ENCODE peak calls at places on chromosome 11, in ten cellular contexts. U is CD8-positive, alpha-beta memory T cell; Q is T1000; I is iris pigment epithelial cell; R is NCI-H460; P is T-helper 2 cell; W is pons; O is GOT3; A is pulmonary artery endothelial cell; C is caudate nucleus. B is an unnamed sample.

GRCh38 chr11:116461789-116462188 is 311.0 kb downstream of the BUD13 start:
- DNase-seq in U (no peak), Q (no peak), I (no peak), R (no peak), P (no peak), W (no peak), O (no peak), A (no peak), C (no peak), B (no peak)

GRCh38 chr11:110665689-110666465 is 46.4 kb downstream of the ARHGAP20 start:
- DNase-seq in U (no peak), Q (no peak), I (no peak), R (no peak), P (no peak), W (no peak), O (no peak), A (no peak), C (no peak), B (no peak)

GRCh38 chr11:61345170-61345610 is 12.2 kb downstream of the TKFC start:
- DNase-seq in U (no peak), Q (no peak), I (no peak), R (no peak), P (no peak), W (no peak), O (no peak), A (no peak), C (no peak), B (no peak)

GRCh38 chr11:64661146-64661545 is 61.9 kb downstream of the NRXN2 start:
- DNase-seq in U (no peak), Q (peak), I (peak), R (no peak), P (no peak), W (no peak), O (peak), A (no peak), C (no peak), B (no peak)

GRCh38 chr11:119566299-119566698 is 143.3 kb upstream of the THY1 start:
- DNase-seq in U (no peak), Q (no peak), I (no peak), R (no peak), P (no peak), W (no peak), O (no peak), A (no peak), C (no peak), B (no peak)

GRCh38 chr11:57378166-57378565 is 2.8 kb downstream of the PRG3 start:
- DNase-seq in U (no peak), Q (no peak), I (no peak), R (no peak), P (no peak), W (no peak), O (no peak), A (no peak), C (no peak), B (no peak)

GRCh38 chr11:2950825-2951224 is 21.6 kb upstream of the PHLDA2 start:
- DNase-seq in U (no peak), Q (no peak), I (peak), R (no peak), P (no peak), W (no peak), O (no peak), A (no peak), C (no peak), B (no peak)

GRCh38 chr11:68251770-68252169 is 20.0 kb downstream of the C11orf24 start:
- DNase-seq in U (no peak), Q (no peak), I (no peak), R (no peak), P (no peak), W (no peak), O (no peak), A (no peak), C (no peak), B (no peak)

GRCh38 chr11:133842053-133842452 is 3.3 kb downstream of the SPATA19 start:
- DNase-seq in U (no peak), Q (no peak), I (no peak), R (no peak), P (no peak), W (no peak), O (no peak), A (no peak), C (no peak), B (no peak)

GRCh38 chr11:107017433-107018227 is 646 bp downstream of the GUCY1A2 start:
- DNase-seq in U (no peak), Q (peak), I (peak), R (peak), P (no peak), W (peak), O (no peak), A (no peak), C (peak), B (no peak)

GRCh38 chr11:14411818-14412217 is 52.8 kb upstream of the RRAS2 start:
- DNase-seq in U (no peak), Q (peak), I (peak), R (no peak), P (no peak), W (no peak), O (no peak), A (no peak), C (no peak), B (no peak)

GRCh38 chr11:130762342-130763037 is 153.8 kb downstream of the SNX19 start:
- DNase-seq in U (no peak), Q (no peak), I (no peak), R (no peak), P (no peak), W (no peak), O (no peak), A (no peak), C (no peak), B (no peak)

GRCh38 chr11:61718613-61719302 is 33.7 kb upstream of the MYRF start:
- DNase-seq in U (no peak), Q (no peak), I (peak), R (no peak), P (no peak), W (no peak), O (no peak), A (peak), C (peak), B (no peak)

GRCh38 chr11:79493555-79494171 is 52.8 kb upstream of the TENM4 start:
- DNase-seq in U (no peak), Q (peak), I (peak), R (peak), P (no peak), W (peak), O (no peak), A (no peak), C (peak), B (no peak)

GRCh38 chr11:27350503-27350902 is 12.5 kb downstream of the CCDC34 start:
- DNase-seq in U (no peak), Q (no peak), I (no peak), R (no peak), P (no peak), W (no peak), O (no peak), A (no peak), C (no peak), B (no peak)

GRCh38 chr11:102267602-102268001 is 49.7 kb upstream of the BIRC3 start:
- DNase-seq in U (no peak), Q (no peak), I (peak), R (no peak), P (no peak), W (no peak), O (no peak), A (no peak), C (no peak), B (no peak)

GRCh38 chr11:117934526-117935307 is 5.5 kb upstream of the TMPRSS13 start:
- DNase-seq in U (no peak), Q (no peak), I (no peak), R (no peak), P (no peak), W (no peak), O (no peak), A (no peak), C (no peak), B (no peak)

GRCh38 chr11:105046898-105047579 is 1.9 kb upstream of the CARD16 start:
- DNase-seq in U (no peak), Q (peak), I (peak), R (peak), P (no peak), W (no peak), O (no peak), A (peak), C (no peak), B (no peak)

GRCh38 chr11:65159005-65159404 is 11.0 kb upstream of the SPDYC start:
- DNase-seq in U (no peak), Q (no peak), I (no peak), R (no peak), P (no peak), W (no peak), O (no peak), A (no peak), C (no peak), B (no peak)

GRCh38 chr11:61429346-61429690 is 457 bp downstream of the CPSF7 start:
- DNase-seq in U (peak), Q (peak), I (peak), R (peak), P (peak), W (no peak), O (peak), A (peak), C (peak), B (peak)

GRCh38 chr11:110283862-110284261 is 12.6 kb downstream of the RDX start:
- DNase-seq in U (no peak), Q (no peak), I (no peak), R (no peak), P (no peak), W (no peak), O (no peak), A (no peak), C (no peak), B (no peak)

GRCh38 chr11:119144825-119145476 is 3.9 kb upstream of the ABCG4 start:
- DNase-seq in U (no peak), Q (peak), I (peak), R (peak), P (no peak), W (peak), O (no peak), A (peak), C (no peak), B (peak)

GRCh38 chr11:26227311-26227710 is 104.6 kb upstream of the ANO3 start:
- DNase-seq in U (no peak), Q (no peak), I (peak), R (peak), P (no peak), W (peak), O (no peak), A (peak), C (no peak), B (no peak)

GRCh38 chr11:66317322-66317765 is 500 bp upstream of the CD248 start:
- DNase-seq in U (no peak), Q (no peak), I (peak), R (no peak), P (no peak), W (no peak), O (no peak), A (no peak), C (no peak), B (no peak)

B was measured in T-cell.